ENCODE peak calls at places on chromosomes 4 and X, in five cellular contexts. One of them, this sample, is unnamed.

GRCh38 chr4:42566835-42567234 is 90.1 kb downstream of the ATP8A1 start:
- DNase-seq in epithelial cell of esophagus: peak; percentile 5
- DNase-seq in hypothalamus: no peak
- DNase-seq in HCEC 1CT: no peak
- DNase-seq in astrocyte of the spinal cord: no peak
- DNase-seq in this sample: no peak

GRCh38 chrX:23904096-23904495 is 3.6 kb downstream of the APOO start:
- DNase-seq in astrocyte of the spinal cord: peak; percentile 13
- DNase-seq in epithelial cell of esophagus: peak; percentile 59
- DNase-seq in HCEC 1CT: no peak
- DNase-seq in hypothalamus: no peak
- DNase-seq in this sample: no peak

GRCh38 chrX:48649109-48649508 is 34.5 kb upstream of the WAS start:
- DNase-seq in hypothalamus: no peak
- DNase-seq in epithelial cell of esophagus: peak; percentile 2
- DNase-seq in HCEC 1CT: peak; percentile 3
- DNase-seq in astrocyte of the spinal cord: no peak
- DNase-seq in this sample: no peak

GRCh38 chrX:40107291-40108083 is 9.7 kb upstream of the BCOR start:
- DNase-seq in hypothalamus: peak; percentile 32
- DNase-seq in HCEC 1CT: peak; percentile 47
- DNase-seq in astrocyte of the spinal cord: no peak
- DNase-seq in epithelial cell of esophagus: no peak
- DNase-seq in this sample: no peak

GRCh38 chr4:85475631-85476233 is 782 bp downstream of the ARHGAP24 start:
- DNase-seq in hypothalamus: peak; percentile 3
- DNase-seq in epithelial cell of esophagus: peak; percentile 32
- DNase-seq in astrocyte of the spinal cord: peak; percentile 33
- DNase-seq in HCEC 1CT: no peak
- DNase-seq in this sample: no peak

GRCh38 chrX:38154340-38154739 is 66.3 kb downstream of the SRPX start:
- DNase-seq in epithelial cell of esophagus: no peak
- DNase-seq in hypothalamus: no peak
- DNase-seq in astrocyte of the spinal cord: no peak
- DNase-seq in HCEC 1CT: no peak
- DNase-seq in this sample: no peak

GRCh38 chrX:16101581-16101980 is 21.8 kb upstream of the GRPR start:
- DNase-seq in astrocyte of the spinal cord: no peak
- DNase-seq in hypothalamus: no peak
- DNase-seq in HCEC 1CT: no peak
- DNase-seq in epithelial cell of esophagus: no peak
- DNase-seq in this sample: no peak

GRCh38 chrX:39591099-39591498 is 506.7 kb downstream of the BCOR start:
- DNase-seq in HCEC 1CT: no peak
- DNase-seq in astrocyte of the spinal cord: no peak
- DNase-seq in epithelial cell of esophagus: peak; percentile 62
- DNase-seq in hypothalamus: no peak
- DNase-seq in this sample: no peak

GRCh38 chr4:68369474-68369805 is 19.6 kb upstream of the YTHDC1 start:
- DNase-seq in epithelial cell of esophagus: peak; percentile 93
- DNase-seq in hypothalamus: no peak
- DNase-seq in HCEC 1CT: peak; percentile 3
- DNase-seq in astrocyte of the spinal cord: peak; percentile 40
- DNase-seq in this sample: no peak

GRCh38 chr4:151276787-151277557 is at the start of gene PRSS48:
- DNase-seq in epithelial cell of esophagus: peak; percentile 68
- DNase-seq in hypothalamus: peak; percentile 67
- DNase-seq in HCEC 1CT: peak; percentile 23
- DNase-seq in astrocyte of the spinal cord: peak; percentile 48
- DNase-seq in this sample: peak; percentile 14

GRCh38 chrX:66633541-66633940 is 5.3 kb downstream of the EDA2R start:
- DNase-seq in astrocyte of the spinal cord: peak; percentile 65
- DNase-seq in HCEC 1CT: peak; percentile 81
- DNase-seq in epithelial cell of esophagus: peak; percentile 66
- DNase-seq in hypothalamus: no peak
- DNase-seq in this sample: no peak

GRCh38 chr4:95388911-95389310 is 159.9 kb downstream of the UNC5C start:
- DNase-seq in astrocyte of the spinal cord: peak; percentile 15
- DNase-seq in hypothalamus: no peak
- DNase-seq in HCEC 1CT: no peak
- DNase-seq in epithelial cell of esophagus: no peak
- DNase-seq in this sample: no peak

GRCh38 chrX:40127052-40127451 is 29.3 kb upstream of the BCOR start:
- DNase-seq in astrocyte of the spinal cord: no peak
- DNase-seq in hypothalamus: no peak
- DNase-seq in HCEC 1CT: no peak
- DNase-seq in epithelial cell of esophagus: no peak
- DNase-seq in this sample: no peak

GRCh38 chrX:84710611-84711010 is 208.4 kb upstream of the HDX start:
- DNase-seq in hypothalamus: no peak
- DNase-seq in epithelial cell of esophagus: peak; percentile 41
- DNase-seq in astrocyte of the spinal cord: no peak
- DNase-seq in HCEC 1CT: no peak
- DNase-seq in this sample: no peak

GRCh38 chr4:77819409-77819835 is 254 bp upstream of the CNOT6L start:
- DNase-seq in hypothalamus: peak; percentile 39
- DNase-seq in HCEC 1CT: no peak
- DNase-seq in epithelial cell of esophagus: peak; percentile 34
- DNase-seq in astrocyte of the spinal cord: peak; percentile 19
- DNase-seq in this sample: peak; percentile 76

GRCh38 chr4:120293341-120293740 is 226.7 kb upstream of the MAD2L1 start:
- DNase-seq in astrocyte of the spinal cord: peak; percentile 75
- DNase-seq in hypothalamus: no peak
- DNase-seq in epithelial cell of esophagus: no peak
- DNase-seq in HCEC 1CT: no peak
- DNase-seq in this sample: no peak

GRCh38 chrX:103830848-103831247 is 1.2 kb downstream of the RAB9B start:
- DNase-seq in HCEC 1CT: no peak
- DNase-seq in hypothalamus: peak; percentile 1
- DNase-seq in epithelial cell of esophagus: no peak
- DNase-seq in astrocyte of the spinal cord: no peak
- DNase-seq in this sample: no peak

GRCh38 chrX:40008841-40009461 is 88.8 kb downstream of the BCOR start:
- DNase-seq in astrocyte of the spinal cord: no peak
- DNase-seq in hypothalamus: peak; percentile 25
- DNase-seq in epithelial cell of esophagus: no peak
- DNase-seq in HCEC 1CT: no peak
- DNase-seq in this sample: peak; percentile 45

GRCh38 chr4:102343964-102344519 is 1.2 kb downstream of the SLC39A8 start:
- DNase-seq in HCEC 1CT: no peak
- DNase-seq in hypothalamus: no peak
- DNase-seq in epithelial cell of esophagus: peak; percentile 82
- DNase-seq in astrocyte of the spinal cord: no peak
- DNase-seq in this sample: peak; percentile 71

GRCh38 chr4:8086751-8087445 is 71.7 kb downstream of the ABLIM2 start:
- DNase-seq in epithelial cell of esophagus: no peak
- DNase-seq in hypothalamus: no peak
- DNase-seq in HCEC 1CT: no peak
- DNase-seq in astrocyte of the spinal cord: no peak
- DNase-seq in this sample: no peak

GRCh38 chrX:13763489-13763888 is 28.9 kb downstream of the OFD1 start:
- DNase-seq in astrocyte of the spinal cord: no peak
- DNase-seq in hypothalamus: peak; percentile 42
- DNase-seq in epithelial cell of esophagus: no peak
- DNase-seq in HCEC 1CT: no peak
- DNase-seq in this sample: no peak

GRCh38 chr4:80486603-80487002 is 151.1 kb downstream of the CFAP299 start:
- DNase-seq in hypothalamus: no peak
- DNase-seq in epithelial cell of esophagus: no peak
- DNase-seq in astrocyte of the spinal cord: no peak
- DNase-seq in HCEC 1CT: no peak
- DNase-seq in this sample: no peak

GRCh38 chrX:33726281-33727160 is 405.6 kb downstream of the FAM47A start:
- DNase-seq in HCEC 1CT: no peak
- DNase-seq in epithelial cell of esophagus: no peak
- DNase-seq in astrocyte of the spinal cord: no peak
- DNase-seq in hypothalamus: no peak
- DNase-seq in this sample: no peak

GRCh38 chr4:11805837-11806236 is 377.1 kb upstream of the HS3ST1 start:
- DNase-seq in hypothalamus: no peak
- DNase-seq in astrocyte of the spinal cord: peak; percentile 28
- DNase-seq in HCEC 1CT: peak; percentile 10
- DNase-seq in epithelial cell of esophagus: peak; percentile 58
- DNase-seq in this sample: no peak